ENCODE peak calls at places on chromosomes 12 and 14, in four cellular contexts. K, M, J and R are unnamed samples.
A peak's percentile ranks its signal among the peaks of the same experiment; 100 is the strongest.

GRCh38 chr14:76942288-76942778 is 86.2 kb downstream of the IRF2BPL start:
- DNase-seq in J (no peak), M (no peak), K (no peak), R (no peak)

GRCh38 chr12:96084624-96085023 is 49.2 kb upstream of the LTA4H start:
- DNase-seq in K (no peak), M (no peak), J (no peak), R (no peak)

GRCh38 chr14:90614696-90615260 is 201.5 kb downstream of the TTC7B start:
- DNase-seq in K (no peak), M (no peak), J (no peak), R (no peak)

GRCh38 chr12:88958153-88958552 is 377.9 kb upstream of the KITLG start:
- DNase-seq in M (no peak), K (no peak), J (no peak), R (no peak)

GRCh38 chr14:92507174-92507768 is 6.3 kb upstream of the RIN3 start:
- DNase-seq in M (no peak), K (no peak), J (no peak), R (no peak)

GRCh38 chr14:35161231-35161630 is 38.9 kb downstream of the PRORP start:
- DNase-seq in M (no peak), J (no peak), K (no peak), R (no peak)

GRCh38 chr12:13982010-13982409 is 608 bp upstream of the GRIN2B start:
- DNase-seq in J (no peak), K (peak; percentile 38), M (no peak), R (peak; percentile 92)

GRCh38 chr14:76772300-76773187 is 11.3 kb downstream of the VASH1 start:
- DNase-seq in J (peak; percentile 65), M (no peak), K (no peak), R (no peak)

GRCh38 chr12:93776581-93777018 is 99.4 kb downstream of the CRADD start:
- DNase-seq in K (no peak), J (no peak), M (no peak), R (no peak)

GRCh38 chr14:40028991-40029390 is 596.8 kb upstream of the FBXO33 start:
- DNase-seq in K (no peak), J (no peak), M (no peak), R (no peak)

GRCh38 chr12:51238037-51238509 is 553 bp upstream of the DAZAP2 start:
- DNase-seq in K (peak; percentile 31), M (no peak), J (no peak), R (no peak)

DNA sequence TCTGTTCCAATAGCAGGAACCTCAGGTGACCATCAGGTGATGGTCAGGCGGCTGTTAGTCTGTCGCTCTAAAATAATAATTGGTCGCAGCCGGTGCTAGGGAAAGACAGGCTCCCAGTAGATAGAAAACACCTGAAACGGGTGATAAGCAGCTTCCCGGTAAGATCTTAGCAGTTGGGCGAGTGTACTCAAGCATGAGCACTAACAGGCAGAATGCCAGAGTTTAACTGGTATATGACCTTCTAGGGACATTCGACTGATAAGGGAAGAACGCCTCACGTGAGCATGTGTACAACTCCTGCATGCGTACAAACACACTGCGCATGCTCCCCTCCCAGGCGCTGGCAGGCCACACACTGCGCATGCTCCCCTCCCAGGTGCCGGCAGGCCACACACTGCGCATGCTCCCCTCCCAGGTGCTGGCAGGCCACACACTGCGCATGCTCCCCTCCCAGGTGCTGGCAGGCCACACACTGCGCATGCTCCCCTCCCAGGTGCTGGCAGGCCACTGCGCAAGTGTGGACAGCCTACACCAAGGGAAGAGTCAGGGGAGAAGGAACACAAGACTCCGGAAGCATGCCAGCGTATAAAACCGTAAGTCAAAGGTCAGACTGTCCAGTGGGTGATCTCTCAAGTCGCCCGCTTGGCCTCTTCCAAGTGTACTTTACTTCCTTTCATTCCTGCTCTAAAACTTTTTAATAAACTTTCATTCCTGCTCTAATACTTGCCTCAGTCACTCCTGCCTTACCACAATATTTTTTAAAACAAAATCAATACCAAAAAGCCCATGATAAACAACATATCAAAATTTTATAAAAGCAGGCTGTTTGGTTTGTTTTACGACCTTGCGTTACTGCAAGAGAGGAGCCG is 24.5 kb downstream of the GPRC5D start:
- DNase-seq in M (no peak), K (peak; percentile 66), J (peak; percentile 84), R (no peak)
- TF ChIP-seq TEAD4 in M (no peak), K (no peak), J (no peak), R (no peak)

DNA sequence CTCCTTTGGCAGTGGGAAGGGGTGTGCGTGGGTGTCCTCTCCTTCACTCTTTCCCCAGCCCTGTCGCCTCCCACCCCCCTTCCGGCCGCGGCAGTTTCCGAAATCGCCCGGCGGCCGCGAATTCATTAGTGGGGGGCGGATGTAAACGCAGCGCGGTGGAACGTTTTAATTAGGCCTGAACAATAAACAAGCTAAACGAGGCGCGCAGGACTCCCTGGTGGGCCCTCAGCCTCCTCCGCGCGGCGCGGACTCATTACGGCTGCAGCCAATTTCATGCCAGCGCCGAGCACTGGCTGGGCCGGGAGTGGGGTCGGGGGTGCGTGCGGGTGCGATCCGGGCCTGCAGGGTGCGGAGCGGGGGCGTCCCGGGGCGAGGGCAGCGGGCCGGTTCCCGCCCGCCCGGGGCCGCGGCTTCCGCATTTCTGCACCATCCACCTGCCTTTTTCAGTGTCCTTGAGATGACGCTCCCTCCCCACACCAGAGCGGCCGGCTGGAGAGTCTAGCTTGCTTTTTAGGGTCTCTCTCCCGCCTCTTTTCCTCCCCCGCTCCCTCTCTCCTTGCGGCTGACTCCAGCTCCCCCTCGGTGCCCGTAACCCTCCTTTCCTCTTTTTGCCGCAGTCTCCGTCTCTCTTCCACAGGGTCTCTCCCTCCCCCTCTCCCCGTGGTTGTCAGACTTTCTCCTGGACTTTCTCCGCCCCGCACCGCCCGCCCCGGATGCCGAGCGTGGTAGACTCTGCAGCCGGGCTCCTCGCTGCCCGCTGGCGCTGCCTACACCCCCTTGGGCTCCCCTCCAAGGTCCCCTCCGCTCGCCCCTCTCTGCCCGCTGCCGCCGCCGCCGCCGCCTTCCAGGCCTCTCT is at the start of gene CISTR:
- DNase-seq in J (no peak), K (peak; percentile 66), M (no peak), R (peak; percentile 45)
- TF ChIP-seq TEAD4 in J (no peak), K (no peak), M (no peak), R (no peak)

DNA sequence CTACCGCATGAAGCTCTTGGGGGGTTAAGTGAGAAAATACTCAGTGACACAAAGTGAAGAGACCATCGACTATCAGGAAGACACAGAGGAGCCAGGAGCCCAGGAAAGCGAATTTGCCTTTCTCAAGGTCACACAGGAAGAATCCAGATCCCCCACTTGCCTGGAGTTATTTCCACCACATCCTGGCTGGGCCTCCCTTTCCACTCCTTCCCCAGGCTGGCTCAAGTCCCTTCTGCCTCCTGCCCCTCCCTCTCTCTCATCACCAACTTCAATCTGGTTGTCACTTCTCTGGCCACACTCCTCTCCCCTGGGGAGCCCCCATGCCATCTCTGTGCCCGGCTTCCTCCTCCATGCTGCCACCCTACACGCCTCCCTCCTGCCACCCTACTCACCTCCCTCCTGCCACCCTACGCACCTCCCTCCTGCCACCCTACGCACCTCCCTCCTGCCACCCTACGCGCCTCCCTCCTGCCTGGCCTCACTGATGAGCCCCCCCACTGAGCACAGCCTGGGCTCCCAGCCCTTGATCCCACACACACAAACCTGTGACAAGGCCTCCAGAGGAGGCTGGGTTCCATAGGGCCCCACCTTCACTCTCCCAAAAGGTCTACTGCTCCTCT is 6.3 kb downstream of the SCNN1A start:
- DNase-seq in M (no peak), K (no peak), J (no peak), R (no peak)
- TF ChIP-seq TEAD4 in M (no peak), K (no peak), J (no peak), R (no peak)

DNA sequence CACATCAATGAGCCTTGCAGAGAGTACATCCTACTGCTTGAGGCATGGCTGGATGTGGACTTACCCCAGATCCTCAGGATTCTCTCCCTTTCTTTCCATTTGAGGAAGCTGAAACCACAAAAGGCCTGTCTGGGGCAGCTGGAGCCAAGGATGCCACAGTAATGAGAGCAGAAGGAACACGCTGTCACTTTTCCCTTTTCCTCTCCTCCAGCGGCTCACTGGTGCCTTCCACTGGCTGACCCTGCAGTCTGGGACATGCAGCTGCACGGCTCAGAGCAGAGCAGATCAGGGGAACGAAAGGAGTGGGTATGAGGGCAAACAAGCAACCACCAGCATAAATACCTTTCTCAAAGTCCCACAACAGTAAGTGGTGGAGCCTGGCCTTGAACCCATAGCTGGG is 78.2 kb downstream of the GAS2L3 start:
- DNase-seq in K (no peak), J (no peak), M (no peak), R (no peak)
- TF ChIP-seq TEAD4 in K (no peak), J (no peak), M (no peak), R (no peak)

GRCh38 chr12:48105321-48105866 is 485 bp downstream of the SENP1 start:
- DNase-seq in K (no peak), M (no peak), J (no peak), R (no peak)
- TF ChIP-seq TEAD4 in K (no peak), M (no peak), J (no peak), R (no peak)

GRCh38 chr12:124359671-124360581 is 65.0 kb downstream of the RFLNA start:
- DNase-seq in M (no peak), K (peak; percentile 77), J (no peak), R (no peak)
- TF ChIP-seq TEAD4 in M (no peak), K (no peak), J (no peak), R (no peak)

DNA sequence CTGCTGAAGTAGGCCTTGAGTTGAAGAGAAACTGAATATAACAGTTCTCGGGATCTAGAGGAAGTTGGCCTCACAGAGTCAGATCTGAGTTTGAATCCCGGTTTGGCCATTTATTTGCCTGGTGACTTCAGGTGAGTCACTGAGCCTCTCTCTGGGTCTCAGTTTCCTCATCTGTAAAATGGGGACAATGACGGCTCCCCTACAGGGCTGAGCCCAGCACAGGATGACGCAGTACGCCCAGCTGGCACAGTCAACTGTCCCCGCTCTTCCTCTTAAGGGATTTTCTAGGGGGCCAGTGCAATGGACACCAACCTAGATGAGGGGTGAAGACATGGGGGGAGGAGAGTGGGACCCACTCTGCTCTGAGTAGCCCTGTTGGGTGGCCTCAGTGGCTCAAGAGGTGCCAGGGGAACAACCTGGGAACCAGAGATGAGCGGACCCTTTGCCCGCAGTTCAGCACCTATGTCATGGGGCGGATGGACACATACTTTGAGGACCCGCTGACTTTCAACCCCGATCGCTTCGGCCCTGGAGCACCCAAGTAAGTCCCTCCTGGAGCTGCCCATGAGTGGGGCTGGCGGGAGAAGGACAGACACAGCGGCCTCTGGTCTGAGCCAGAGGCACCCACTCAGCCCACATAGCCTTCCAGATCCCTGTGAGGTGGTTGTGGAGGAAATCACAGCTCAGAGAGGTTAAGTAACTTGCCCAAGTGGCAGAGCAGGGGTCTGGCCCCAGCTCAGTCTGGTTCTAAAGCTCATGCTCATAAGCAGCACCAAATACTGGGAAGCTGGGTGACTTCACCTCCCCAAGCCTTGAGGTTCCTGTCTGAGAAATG is 41.1 kb downstream of the CYP46A1 start:
- DNase-seq in M (no peak), K (no peak), J (no peak), R (no peak)
- TF ChIP-seq TEAD4 in M (no peak), K (no peak), J (no peak), R (no peak)

GRCh38 chr12:119938049-119938667 is 50.9 kb upstream of the BICDL1 start:
- DNase-seq in K (peak; percentile 76), M (peak; percentile 5), J (peak; percentile 76), R (peak; percentile 78)

GRCh38 chr12:119942386-119942785 is 46.6 kb upstream of the BICDL1 start:
- DNase-seq in M (no peak), K (no peak), J (no peak), R (no peak)

GRCh38 chr12:119936705-119937323 is 52.2 kb upstream of the BICDL1 start:
- DNase-seq in K (no peak), J (no peak), M (no peak), R (no peak)

GRCh38 chr12:119940881-119941280 is 48.2 kb upstream of the BICDL1 start:
- DNase-seq in K (no peak), M (peak; percentile 1), J (no peak), R (no peak)
- TF ChIP-seq TEAD4 in K (no peak), M (no peak), J (no peak), R (no peak)